ENCODE peak calls at places on chromosomes 3 and 15, in six cellular contexts. J, B, M, X, D and W are unnamed samples.

GRCh38 chr3:116770815-116771450 is 61.4 kb downstream of the TUSC7 start:
- DNase-seq in X (peak; percentile 27), J (peak; percentile 35), M (no peak), D (peak; percentile 44), B (peak; percentile 74), W (no peak)

GRCh38 chr3:152718810-152719209 is 116.1 kb upstream of the P2RY1 start:
- DNase-seq in J (no peak), D (no peak), M (no peak), B (no peak), X (no peak), W (no peak)

GRCh38 chr3:141782386-141782932 is 19.3 kb downstream of the GRK7 start:
- DNase-seq in M (no peak), B (no peak), X (no peak), D (no peak), J (no peak), W (no peak)

GRCh38 chr15:33194237-33194636 is 277 bp downstream of the FMN1 start:
- DNase-seq in D (no peak), M (no peak), J (no peak), B (peak; percentile 58), X (no peak), W (no peak)

GRCh38 chr15:101024709-101025108 is 105.6 kb downstream of the LRRK1 start:
- DNase-seq in B (no peak), M (no peak), D (no peak), J (no peak), X (no peak), W (no peak)

GRCh38 chr15:95693917-95694316 is 636.6 kb upstream of the NR2F2 start:
- DNase-seq in X (no peak), M (no peak), D (no peak), B (no peak), J (no peak), W (no peak)

GRCh38 chr15:40323953-40324937 is 753 bp downstream of the INAFM2 start:
- DNase-seq in B (no peak), M (no peak), D (no peak), J (peak; percentile 43), X (no peak), W (no peak)

GRCh38 chr3:158737987-158738615 is 5.8 kb upstream of the RARRES1 start:
- DNase-seq in D (no peak), B (no peak), M (no peak), J (no peak), X (no peak), W (no peak)

GRCh38 chr15:44882499-44882968 is 74.0 kb upstream of the TERB2 start:
- DNase-seq in M (no peak), D (no peak), B (no peak), J (peak; percentile 34), X (no peak), W (no peak)

GRCh38 chr3:64303401-64303800 is 78.1 kb upstream of the PRICKLE2 start:
- DNase-seq in D (no peak), J (no peak), B (no peak), X (no peak), M (no peak), W (no peak)

GRCh38 chr3:96202181-96202580 is 612.2 kb upstream of the EPHA6 start:
- DNase-seq in D (no peak), J (no peak), X (no peak), M (no peak), B (no peak), W (no peak)

GRCh38 chr3:187186801-187187421 is 10.4 kb upstream of the RTP1 start:
- DNase-seq in J (no peak), B (no peak), X (no peak), D (no peak), M (no peak), W (no peak)

GRCh38 chr15:56772868-56773639 is 39.7 kb upstream of the ZNF280D start:
- DNase-seq in B (no peak), X (no peak), M (no peak), D (no peak), J (no peak), W (no peak)

GRCh38 chr15:61383421-61383820 is 154.3 kb upstream of the RORA start:
- DNase-seq in D (no peak), J (no peak), X (no peak), B (no peak), M (no peak), W (no peak)

GRCh38 chr3:39989746-39990145 is 180.3 kb downstream of the MYRIP start:
- DNase-seq in D (no peak), J (no peak), B (no peak), X (no peak), M (no peak), W (no peak)

GRCh38 chr3:131616719-131617118 is 113.9 kb upstream of the MRPL3 start:
- DNase-seq in J (no peak), B (no peak), X (no peak), M (no peak), D (no peak), W (no peak)

GRCh38 chr15:96020133-96020532 is 310.4 kb upstream of the NR2F2 start:
- DNase-seq in B (no peak), M (no peak), D (no peak), J (no peak), X (no peak), W (no peak)

GRCh38 chr3:45885979-45886711 is at the start of gene CCR9:
- DNase-seq in X (no peak), J (no peak), B (no peak), M (no peak), D (no peak), W (no peak)

GRCh38 chr15:33068007-33068441 is 126.5 kb downstream of the FMN1 start:
- DNase-seq in D (no peak), B (no peak), X (peak; percentile 72), J (no peak), M (no peak), W (no peak)

GRCh38 chr3:73509812-73510211 is 114.9 kb downstream of the PDZRN3 start:
- DNase-seq in J (no peak), D (no peak), X (no peak), B (no peak), M (no peak), W (no peak)

GRCh38 chr15:29821416-29822099 is 710 bp downstream of the TJP1 start:
- DNase-seq in X (peak; percentile 75), M (no peak), D (no peak), J (peak; percentile 55), B (peak; percentile 55), W (no peak)

GRCh38 chr3:56952051-56952450 is 108.4 kb upstream of the SPATA12 start:
- DNase-seq in X (no peak), D (no peak), J (no peak), B (no peak), M (no peak), W (no peak)

GRCh38 chr3:18007980-18008379 is 265.5 kb upstream of the TBC1D5 start:
- DNase-seq in M (no peak), D (no peak), B (no peak), X (no peak), J (no peak), W (no peak)

GRCh38 chr3:22263042-22263441 is 512.0 kb upstream of the ZNF385D start:
- DNase-seq in D (no peak), B (no peak), J (no peak), M (no peak), X (no peak), W (no peak)

GRCh38 chr3:70264122-70264780 is 48.2 kb downstream of the MDFIC2 start:
- DNase-seq in J (no peak), D (no peak), M (no peak), X (no peak), B (no peak), W (no peak)

GRCh38 chr3:136819784-136820640 is 1.1 kb downstream of the SLC35G2 start:
- DNase-seq in X (peak; percentile 17), B (peak; percentile 27), M (no peak), J (peak; percentile 28), D (no peak), W (peak; percentile 6)

GRCh38 chr3:4820296-4821121 is 158.7 kb upstream of the BHLHE40 start:
- DNase-seq in B (no peak), M (no peak), J (peak; percentile 70), D (peak; percentile 96), X (no peak), W (no peak)

GRCh38 chr3:108391917-108392585 is 95.7 kb downstream of the HHLA2 start:
- DNase-seq in B (no peak), J (no peak), M (no peak), X (no peak), D (no peak), W (no peak)

GRCh38 chr3:123310741-123311140 is 109.0 kb downstream of the SEC22A start:
- DNase-seq in X (no peak), B (no peak), J (no peak), M (no peak), D (no peak), W (no peak)

GRCh38 chr15:101122266-101122665 is 129.6 kb downstream of the CHSY1 start:
- DNase-seq in B (no peak), J (no peak), X (no peak), M (no peak), D (no peak), W (no peak)

GRCh38 chr15:92733934-92734521 is 78.5 kb upstream of the FAM174B start:
- DNase-seq in D (no peak), X (peak; percentile 48), B (no peak), M (no peak), J (peak; percentile 26), W (no peak)

GRCh38 chr3:123161167-123161566 is 40.6 kb upstream of the SEC22A start:
- DNase-seq in D (no peak), B (no peak), M (no peak), J (no peak), X (no peak), W (no peak)

GRCh38 chr3:129180461-129180860 is 3.2 kb downstream of the CNBP start:
- DNase-seq in B (no peak), D (no peak), J (no peak), X (no peak), M (no peak), W (no peak)

GRCh38 chr3:185815391-185816282 is 9.2 kb downstream of the IGF2BP2 start:
- DNase-seq in D (no peak), J (no peak), M (no peak), X (no peak), B (no peak), W (no peak)

GRCh38 chr3:99532246-99532645 is 106.1 kb upstream of the COL8A1 start:
- DNase-seq in J (peak; percentile 1), X (peak; percentile 15), B (peak; percentile 38), M (no peak), D (peak; percentile 19), W (no peak)

GRCh38 chr3:108301695-108302404 is 5.5 kb downstream of the HHLA2 start:
- DNase-seq in X (no peak), D (no peak), J (peak; percentile 27), M (no peak), B (no peak), W (no peak)